ENCODE peak calls at places on chromosomes 4 and X, in five cellular contexts. X is A549, U is T-cell, W is neuronal stem cell, Q is fibroblast of lung. T is an unnamed sample.

GRCh38 chr4:42588909-42589308 is 68.0 kb downstream of the ATP8A1 start:
- DNase-seq in X (no peak), U (no peak), W (no peak), Q (no peak), T (no peak)

GRCh38 chr4:106266201-106266600 is 49.8 kb downstream of the TBCK start:
- DNase-seq in X (peak; percentile 63), U (no peak), W (no peak), Q (peak; percentile 50), T (peak; percentile 13)

GRCh38 chrX:31323658-31324057 is 251.8 kb upstream of the FTHL17 start:
- DNase-seq in X (no peak), U (no peak), W (no peak), Q (no peak), T (no peak)

GRCh38 chr4:144565558-144566195 is 80.3 kb upstream of the HHIP start:
- DNase-seq in X (no peak), U (no peak), W (no peak), Q (peak; percentile 36), T (no peak)

GRCh38 chr4:89123418-89123817 is 12.1 kb downstream of the TIGD2 start:
- DNase-seq in X (peak; percentile 77), U (no peak), W (no peak), Q (peak; percentile 51), T (no peak)

GRCh38 chrX:107728342-107729099 is 47.1 kb downstream of the TSC22D3 start:
- DNase-seq in X (no peak), U (no peak), W (no peak), Q (no peak), T (no peak)

GRCh38 chr4:145861331-145862318 is 77.0 kb downstream of the ZNF827 start:
- DNase-seq in X (no peak), U (no peak), W (no peak), Q (peak; percentile 74), T (no peak)

GRCh38 chrX:14501312-14501711 is 28.0 kb upstream of the GLRA2 start:
- DNase-seq in X (no peak), U (no peak), W (no peak), Q (no peak), T (no peak)

GRCh38 chr4:31516520-31516919 is 796.4 kb downstream of the PCDH7 start:
- DNase-seq in X (no peak), U (no peak), W (no peak), Q (no peak), T (no peak)

GRCh38 chr4:88818650-88819470 is 121.2 kb upstream of the NAP1L5 start:
- DNase-seq in X (peak; percentile 66), U (peak; percentile 28), W (peak; percentile 24), Q (peak; percentile 46), T (peak; percentile 35)

GRCh38 chrX:23705235-23705634 is 37.8 kb downstream of the ACOT9 start:
- DNase-seq in X (no peak), U (no peak), W (no peak), Q (no peak), T (no peak)

GRCh38 chr4:110196871-110197420 is 1.5 kb downstream of the ELOVL6 start:
- DNase-seq in X (peak; percentile 39), U (peak; percentile 54), W (no peak), Q (peak; percentile 27), T (no peak)

GRCh38 chr4:109027016-109027500 is 264.2 kb upstream of the ETNPPL start:
- DNase-seq in X (no peak), U (no peak), W (no peak), Q (no peak), T (no peak)

GRCh38 chr4:10118355-10119004 is 1.9 kb upstream of the WDR1 start:
- DNase-seq in X (no peak), U (no peak), W (no peak), Q (no peak), T (no peak)

GRCh38 chr4:78638324-78639172 is 87.0 kb downstream of the ANXA3 start:
- DNase-seq in X (no peak), U (no peak), W (no peak), Q (no peak), T (no peak)

GRCh38 chr4:76208005-76208765 is 5.4 kb downstream of the SCARB2 start:
- DNase-seq in X (peak; percentile 63), U (no peak), W (no peak), Q (peak; percentile 80), T (no peak)

GRCh38 chrX:3939967-3940610 is 226.6 kb upstream of the PRKX start:
- DNase-seq in X (peak; percentile 11), U (no peak), W (no peak), Q (peak; percentile 6), T (no peak)

GRCh38 chrX:46588263-46588662 is 14.7 kb downstream of the CHST7 start:
- DNase-seq in X (peak; percentile 28), U (peak; percentile 29), W (no peak), Q (peak; percentile 78), T (no peak)

GRCh38 chrX:107714196-107714811 is 61.3 kb downstream of the TSC22D3 start:
- DNase-seq in X (no peak), U (peak; percentile 16), W (no peak), Q (no peak), T (no peak)

GRCh38 chr4:42050850-42051249 is 60.5 kb downstream of the SLC30A9 start:
- DNase-seq in X (no peak), U (no peak), W (no peak), Q (peak; percentile 7), T (no peak)

GRCh38 chrX:41558531-41558930 is 111.4 kb downstream of the NYX start:
- DNase-seq in X (peak; percentile 29), U (no peak), W (no peak), Q (no peak), T (no peak)

GRCh38 chrX:15751160-15751819 is 13.2 kb downstream of the CA5B start:
- DNase-seq in X (peak; percentile 22), U (no peak), W (no peak), Q (peak; percentile 54), T (no peak)

GRCh38 chrX:68682790-68683189 is 35.3 kb downstream of the STARD8 start:
- DNase-seq in X (no peak), U (no peak), W (no peak), Q (no peak), T (no peak)

GRCh38 chr4:170047774-170048354 is 21.7 kb upstream of the MFAP3L start:
- DNase-seq in X (peak; percentile 64), U (peak; percentile 42), W (peak; percentile 59), Q (peak; percentile 53), T (peak; percentile 41)

GRCh38 chr4:1413221-1413663 is 7.0 kb upstream of the NKX1-1 start:
- DNase-seq in X (no peak), U (no peak), W (no peak), Q (no peak), T (no peak)

GRCh38 chr4:80006935-80007744 is 65.9 kb downstream of the ANTXR2 start:
- DNase-seq in X (no peak), U (no peak), W (no peak), Q (peak; percentile 28), T (no peak)

GRCh38 chr4:110418641-110419040 is 57.3 kb upstream of the ENPEP start:
- DNase-seq in X (no peak), U (no peak), W (no peak), Q (no peak), T (no peak)

GRCh38 chrX:136497556-136498048 is at the start of gene HTATSF1:
- DNase-seq in X (no peak), U (no peak), W (peak; percentile 2), Q (no peak), T (no peak)

GRCh38 chr4:52059372-52059771 is 8.3 kb downstream of the SPATA18 start:
- DNase-seq in X (peak; percentile 5), U (no peak), W (no peak), Q (peak; percentile 83), T (no peak)

GRCh38 chrX:16517206-16517605 is 132.8 kb upstream of the S100G start:
- DNase-seq in X (no peak), U (no peak), W (no peak), Q (no peak), T (no peak)

GRCh38 chrX:45200741-45201234 is at the start of gene DIPK2B:
- DNase-seq in X (no peak), U (no peak), W (no peak), Q (no peak), T (no peak)

GRCh38 chrX:124555036-124555595 is 208.8 kb downstream of the SH2D1A start:
- DNase-seq in X (no peak), U (no peak), W (no peak), Q (peak; percentile 32), T (no peak)

GRCh38 chr4:158195297-158195696 is 15.0 kb upstream of the TMEM144 start:
- DNase-seq in X (no peak), U (no peak), W (no peak), Q (no peak), T (no peak)

GRCh38 chrX:139120760-139121159 is 409.2 kb upstream of the FGF13 start:
- DNase-seq in X (no peak), U (no peak), W (no peak), Q (peak; percentile 88), T (peak; percentile 10)

GRCh38 chr4:75909331-75909844 is 7.1 kb upstream of the PPEF2 start:
- DNase-seq in X (no peak), U (no peak), W (no peak), Q (no peak), T (no peak)

GRCh38 chr4:73589261-73589847 is 30.9 kb downstream of the RASSF6 start:
- DNase-seq in X (no peak), U (no peak), W (no peak), Q (peak; percentile 76), T (no peak)

GRCh38 chrX:38704146-38704882 is 96.9 kb upstream of the MID1IP1 start:
- DNase-seq in X (no peak), U (no peak), W (no peak), Q (no peak), T (no peak)

GRCh38 chr4:177519481-177520270 is 77.4 kb upstream of the AGA start:
- DNase-seq in X (no peak), U (no peak), W (no peak), Q (peak; percentile 73), T (no peak)

GRCh38 chr4:6480532-6481088 is 8.2 kb upstream of the PPP2R2C start:
- DNase-seq in X (no peak), U (no peak), W (no peak), Q (no peak), T (no peak)

T was measured in Panc1.